ENCODE peak calls at places on chromosomes 3 and 15, in four cellular contexts. G is stimulated activated CD8-positive, alpha-beta memory T cell treated with anti-CD3 and anti-CD28 coated beads, Interleukin-12 subunit alpha, Interleukin-12 subunit beta, amount 100 ng/mL, for 4 hours; U is EH; F is fibroblast of mammary gland. V is an unnamed sample.

GRCh38 chr3:126911162-126912026 is 71.5 kb upstream of the PLXNA1 start:
- DNase-seq in G (peak; percentile 49), U (peak; percentile 97), F (peak; percentile 98), V (peak; percentile 88)

GRCh38 chr3:123586131-123586530 is 1.3 kb upstream of the HACD2 start:
- DNase-seq in G (no peak), U (peak; percentile 65), F (peak; percentile 48), V (peak; percentile 67)

GRCh38 chr3:185815391-185816282 is 9.2 kb downstream of the IGF2BP2 start:
- DNase-seq in G (no peak), U (peak; percentile 64), F (no peak), V (peak; percentile 66)

GRCh38 chr3:113242091-113242581 is 30.8 kb downstream of the BOC start:
- DNase-seq in G (no peak), U (peak; percentile 81), F (peak; percentile 69), V (peak; percentile 9)

GRCh38 chr15:58755956-58756355 is 6.4 kb upstream of the ADAM10 start:
- DNase-seq in G (no peak), U (no peak), F (peak; percentile 25), V (no peak)

GRCh38 chr3:177538064-177538742 is 340.9 kb upstream of the TBL1XR1 start:
- DNase-seq in G (no peak), U (peak; percentile 66), F (peak; percentile 91), V (peak; percentile 86)

GRCh38 chr3:159929181-159929893 is 59.3 kb upstream of the IL12A start:
- DNase-seq in G (no peak), U (peak; percentile 91), F (peak; percentile 80), V (peak; percentile 86)

GRCh38 chr15:70299931-70300858 is 202.5 kb upstream of the TLE3 start:
- DNase-seq in G (peak; percentile 67), U (no peak), F (no peak), V (no peak)

GRCh38 chr3:13716540-13717221 is 163.2 kb downstream of the WNT7A start:
- DNase-seq in G (no peak), U (no peak), F (no peak), V (no peak)

GRCh38 chr3:176855901-176856486 is 341.3 kb downstream of the TBL1XR1 start:
- DNase-seq in G (no peak), U (no peak), F (no peak), V (no peak)

GRCh38 chr15:40286061-40286532 is 3.2 kb upstream of the ANKRD63 start:
- DNase-seq in G (no peak), U (no peak), F (no peak), V (no peak)

GRCh38 chr3:85360742-85361387 is 402.1 kb downstream of the CADM2 start:
- DNase-seq in G (no peak), U (no peak), F (peak; percentile 1), V (peak; percentile 38)

GRCh38 chr3:127101411-127102067 is 91.4 kb upstream of the PRR23E start:
- DNase-seq in G (no peak), U (no peak), F (no peak), V (no peak)

GRCh38 chr3:71581451-71581980 is 2.0 kb downstream of the FOXP1 start:
- DNase-seq in G (peak; percentile 10), U (peak; percentile 63), F (no peak), V (peak; percentile 44)

GRCh38 chr3:122794779-122795673 is at the start of gene SLC49A4:
- DNase-seq in G (peak; percentile 65), U (peak; percentile 80), F (peak; percentile 59), V (peak; percentile 73)

GRCh38 chr3:28980631-28981030 is 300.2 kb upstream of the RBMS3 start:
- DNase-seq in G (no peak), U (no peak), F (no peak), V (no peak)

GRCh38 chr15:44298878-44299277 is 10.4 kb downstream of the GOLM2 start:
- DNase-seq in G (no peak), U (peak; percentile 15), F (peak; percentile 3), V (peak; percentile 14)

GRCh38 chr15:101267320-101268104 is 9.8 kb downstream of the SELENOS start:
- DNase-seq in G (no peak), U (peak; percentile 92), F (peak; percentile 92), V (peak; percentile 62)

GRCh38 chr15:99097441-99098410 is 7.2 kb upstream of the SYNM start:
- DNase-seq in G (no peak), U (no peak), F (no peak), V (no peak)

GRCh38 chr3:141262306-141262705 is 30.7 kb downstream of the PXYLP1 start:
- DNase-seq in G (no peak), U (peak; percentile 80), F (peak; percentile 73), V (peak; percentile 84)

GRCh38 chr3:139127101-139127500 is 82.4 kb upstream of the PRR23C start:
- DNase-seq in G (no peak), U (peak; percentile 28), F (peak; percentile 95), V (peak; percentile 76)

GRCh38 chr3:157077565-157077991 is 82.4 kb downstream of the CCNL1 start:
- DNase-seq in G (no peak), U (peak; percentile 44), F (peak; percentile 99), V (no peak)

GRCh38 chr15:89052474-89052873 is 35.8 kb upstream of the ABHD2 start:
- DNase-seq in G (no peak), U (peak; percentile 97), F (peak; percentile 99), V (peak; percentile 99)

GRCh38 chr15:31088672-31089360 is 12.7 kb downstream of the TRPM1 start:
- DNase-seq in G (no peak), U (no peak), F (no peak), V (no peak)

GRCh38 chr3:108008931-108009635 is 81.7 kb downstream of the CD47 start:
- DNase-seq in G (no peak), U (peak; percentile 62), F (peak; percentile 55), V (peak; percentile 89)

GRCh38 chr15:63752075-63752684 is 81.6 kb downstream of the HERC1 start:
- DNase-seq in G (no peak), U (peak; percentile 71), F (peak; percentile 69), V (peak; percentile 68)

GRCh38 chr3:148044141-148044540 is 635.0 kb downstream of the ZIC1 start:
- DNase-seq in G (no peak), U (no peak), F (no peak), V (no peak)

GRCh38 chr15:52112203-52112750 is 298 bp downstream of the BCL2L10 start:
- DNase-seq in G (peak; percentile 13), U (peak; percentile 31), F (no peak), V (no peak)

GRCh38 chr3:31479431-31479830 is 53.3 kb upstream of the STT3B start:
- DNase-seq in G (no peak), U (no peak), F (no peak), V (no peak)

GRCh38 chr3:16048435-16049318 is 125.8 kb upstream of the GALNT15 start:
- DNase-seq in G (no peak), U (peak; percentile 84), F (peak; percentile 87), V (peak; percentile 77)

GRCh38 chr15:45199136-45199810 is 11.5 kb upstream of the SHF start:
- DNase-seq in G (no peak), U (peak; percentile 15), F (no peak), V (peak; percentile 24)

GRCh38 chr15:101050647-101051290 is 131.6 kb downstream of the LRRK1 start:
- DNase-seq in G (no peak), U (no peak), F (no peak), V (no peak)

GRCh38 chr15:64694816-64695215 is 80.6 kb downstream of the RBPMS2 start:
- DNase-seq in G (no peak), U (no peak), F (no peak), V (no peak)